ENCODE peak calls at places on chromosomes 5 and 9, in four cellular contexts. One of them, this sample, is unnamed.

GRCh38 chr9:113578279-113578865 is 114.8 kb downstream of the RGS3 start:
- DNase-seq in GM12878: no peak
- DNase-seq in HEK293T: no peak
- DNase-seq in H1: no peak
- DNase-seq in this sample: no peak

GRCh38 chr5:118249386-118249785 is 739.0 kb downstream of the DTWD2 start:
- DNase-seq in GM12878: no peak
- DNase-seq in HEK293T: no peak
- DNase-seq in H1: no peak
- DNase-seq in this sample: no peak

GRCh38 chr9:73537561-73537960 is 385.9 kb downstream of the ANXA1 start:
- DNase-seq in GM12878: no peak
- DNase-seq in HEK293T: no peak
- DNase-seq in H1: no peak
- DNase-seq in this sample: no peak

GRCh38 chr5:66742083-66742895 is 146.1 kb downstream of the MAST4 start:
- DNase-seq in GM12878: no peak
- DNase-seq in HEK293T: peak; percentile 21
- DNase-seq in H1: no peak
- DNase-seq in this sample: no peak

GRCh38 chr5:180376511-180376910 is 23.4 kb upstream of the GFPT2 start:
- DNase-seq in GM12878: no peak
- DNase-seq in HEK293T: no peak
- DNase-seq in H1: no peak
- DNase-seq in this sample: no peak

GRCh38 chr9:19665146-19665863 is 123.5 kb downstream of the SLC24A2 start:
- DNase-seq in GM12878: peak; percentile 26
- DNase-seq in HEK293T: no peak
- DNase-seq in H1: no peak
- DNase-seq in this sample: no peak

GRCh38 chr5:61202213-61202612 is 39.9 kb upstream of the SMIM15 start:
- DNase-seq in GM12878: peak; percentile 32
- DNase-seq in HEK293T: no peak
- DNase-seq in H1: no peak
- DNase-seq in this sample: no peak

GRCh38 chr5:133075572-133076536 is 24.0 kb downstream of the HSPA4 start:
- DNase-seq in GM12878: no peak
- DNase-seq in HEK293T: no peak
- DNase-seq in H1: no peak
- DNase-seq in this sample: no peak

GRCh38 chr5:68214472-68215207 is 916 bp upstream of the PIK3R1 start:
- DNase-seq in GM12878: no peak
- DNase-seq in HEK293T: no peak
- DNase-seq in H1: no peak
- DNase-seq in this sample: no peak

GRCh38 chr9:33129886-33130284 is 37.3 kb downstream of the B4GALT1 start:
- DNase-seq in GM12878: no peak
- DNase-seq in HEK293T: no peak
- DNase-seq in H1: no peak
- DNase-seq in this sample: no peak

GRCh38 chr5:136079195-136079985 is 50.6 kb downstream of the TGFBI start:
- DNase-seq in GM12878: no peak
- DNase-seq in HEK293T: no peak
- DNase-seq in H1: no peak
- DNase-seq in this sample: no peak

GRCh38 chr9:28970241-28970654 is 1397.0 kb upstream of the C9orf72 start:
- DNase-seq in GM12878: no peak
- DNase-seq in HEK293T: no peak
- DNase-seq in H1: peak; percentile 58
- DNase-seq in this sample: peak; percentile 38

GRCh38 chr5:92850886-92851285 is 730.1 kb downstream of the NR2F1-AS1 start:
- DNase-seq in GM12878: no peak
- DNase-seq in HEK293T: no peak
- DNase-seq in H1: no peak
- DNase-seq in this sample: no peak

GRCh38 chr5:1462358-1462757 is 17.1 kb upstream of the SLC6A3 start:
- DNase-seq in GM12878: no peak
- DNase-seq in HEK293T: no peak
- DNase-seq in H1: no peak
- DNase-seq in this sample: no peak

GRCh38 chr5:154308457-154309360 is 118.2 kb downstream of the GALNT10 start:
- DNase-seq in GM12878: no peak
- DNase-seq in HEK293T: no peak
- DNase-seq in H1: no peak
- DNase-seq in this sample: no peak

GRCh38 chr9:126228779-126229444 is 97.7 kb upstream of the MVB12B start:
- DNase-seq in GM12878: no peak
- DNase-seq in HEK293T: peak; percentile 90
- DNase-seq in H1: peak; percentile 89
- DNase-seq in this sample: peak; percentile 85

GRCh38 chr5:36444582-36444999 is 142.9 kb upstream of the RANBP3L start:
- DNase-seq in GM12878: no peak
- DNase-seq in HEK293T: no peak
- DNase-seq in H1: no peak
- DNase-seq in this sample: no peak

GRCh38 chr9:81082251-81082650 is 607.1 kb downstream of the TLE1 start:
- DNase-seq in GM12878: no peak
- DNase-seq in HEK293T: no peak
- DNase-seq in H1: no peak
- DNase-seq in this sample: no peak

GRCh38 chr9:115615821-115616665 is 498.1 kb upstream of the TNC start:
- DNase-seq in GM12878: no peak
- DNase-seq in HEK293T: no peak
- DNase-seq in H1: no peak
- DNase-seq in this sample: no peak

GRCh38 chr5:133049726-133050048 is 2.1 kb upstream of the HSPA4 start:
- DNase-seq in GM12878: no peak
- DNase-seq in HEK293T: no peak
- DNase-seq in H1: no peak
- DNase-seq in this sample: no peak

GRCh38 chr9:134725605-134725940 is 84.0 kb downstream of the COL5A1 start:
- DNase-seq in GM12878: no peak
- DNase-seq in HEK293T: no peak
- DNase-seq in H1: no peak
- DNase-seq in this sample: no peak

GRCh38 chr9:125190371-125190801 is 783 bp upstream of the PPP6C start:
- DNase-seq in GM12878: no peak
- DNase-seq in HEK293T: no peak
- DNase-seq in H1: no peak
- DNase-seq in this sample: no peak

GRCh38 chr5:76851713-76852369 is 2.0 kb downstream of the S100Z start:
- DNase-seq in GM12878: no peak
- DNase-seq in HEK293T: no peak
- DNase-seq in H1: no peak
- DNase-seq in this sample: no peak

GRCh38 chr9:17531642-17532254 is 47.1 kb upstream of the SH3GL2 start:
- DNase-seq in GM12878: no peak
- DNase-seq in HEK293T: peak; percentile 22
- DNase-seq in H1: peak; percentile 73
- DNase-seq in this sample: peak; percentile 36

GRCh38 chr5:178108966-178109365 is 4.4 kb upstream of the N4BP3 start:
- DNase-seq in GM12878: no peak
- DNase-seq in HEK293T: no peak
- DNase-seq in H1: no peak
- DNase-seq in this sample: no peak

GRCh38 chr5:72268753-72269410 is 51.2 kb downstream of the MRPS27 start:
- DNase-seq in GM12878: no peak
- DNase-seq in HEK293T: peak; percentile 39
- DNase-seq in H1: peak; percentile 58
- DNase-seq in this sample: peak; percentile 46

GRCh38 chr9:2771661-2772060 is 54.4 kb downstream of the KCNV2 start:
- DNase-seq in GM12878: no peak
- DNase-seq in HEK293T: no peak
- DNase-seq in H1: no peak
- DNase-seq in this sample: no peak

GRCh38 chr9:36204906-36205547 is 14.3 kb downstream of the CLTA start:
- DNase-seq in GM12878: no peak
- DNase-seq in HEK293T: peak; percentile 48
- DNase-seq in H1: no peak
- DNase-seq in this sample: no peak

GRCh38 chr5:4188704-4189103 is 593.1 kb downstream of the IRX1 start:
- DNase-seq in GM12878: no peak
- DNase-seq in HEK293T: no peak
- DNase-seq in H1: no peak
- DNase-seq in this sample: no peak

GRCh38 chr5:143972068-143972467 is 160.1 kb downstream of the HMHB1 start:
- DNase-seq in GM12878: no peak
- DNase-seq in HEK293T: no peak
- DNase-seq in H1: no peak
- DNase-seq in this sample: no peak

GRCh38 chr5:132479073-132479811 is 11.3 kb downstream of the IRF1 start:
- DNase-seq in GM12878: no peak
- DNase-seq in HEK293T: no peak
- DNase-seq in H1: no peak
- DNase-seq in this sample: no peak

GRCh38 chr5:74233571-74233970 is 407.0 kb downstream of the ENC1 start:
- DNase-seq in GM12878: no peak
- DNase-seq in HEK293T: no peak
- DNase-seq in H1: no peak
- DNase-seq in this sample: no peak

GRCh38 chr5:1875843-1876671 is 6.7 kb downstream of the IRX4 start:
- DNase-seq in GM12878: no peak
- DNase-seq in HEK293T: no peak
- DNase-seq in H1: peak; percentile 76
- DNase-seq in this sample: no peak

GRCh38 chr5:3896098-3896497 is 300.5 kb downstream of the IRX1 start:
- DNase-seq in GM12878: no peak
- DNase-seq in HEK293T: no peak
- DNase-seq in H1: no peak
- DNase-seq in this sample: no peak

GRCh38 chr5:135535420-135535819 is 344 bp downstream of the NEUROG1 start:
- DNase-seq in GM12878: no peak
- DNase-seq in HEK293T: no peak
- DNase-seq in H1: no peak
- DNase-seq in this sample: no peak

GRCh38 chr9:32603914-32604852 is 31.2 kb upstream of the NDUFB6 start:
- DNase-seq in GM12878: no peak
- DNase-seq in HEK293T: no peak
- DNase-seq in H1: no peak
- DNase-seq in this sample: no peak

GRCh38 chr5:128212206-128212788 is 128.7 kb downstream of the SLC12A2 start:
- DNase-seq in GM12878: no peak
- DNase-seq in HEK293T: no peak
- DNase-seq in H1: no peak
- DNase-seq in this sample: no peak

GRCh38 chr5:43514816-43515677 is at the start of gene C5orf34:
- DNase-seq in GM12878: peak; percentile 79
- DNase-seq in HEK293T: peak; percentile 97
- DNase-seq in H1: peak; percentile 96
- DNase-seq in this sample: peak; percentile 82

GRCh38 chr5:43515678-43516048 is 715 bp upstream of the C5orf34 start:
- DNase-seq in GM12878: no peak
- DNase-seq in HEK293T: no peak
- DNase-seq in H1: no peak
- DNase-seq in this sample: no peak

DNA sequence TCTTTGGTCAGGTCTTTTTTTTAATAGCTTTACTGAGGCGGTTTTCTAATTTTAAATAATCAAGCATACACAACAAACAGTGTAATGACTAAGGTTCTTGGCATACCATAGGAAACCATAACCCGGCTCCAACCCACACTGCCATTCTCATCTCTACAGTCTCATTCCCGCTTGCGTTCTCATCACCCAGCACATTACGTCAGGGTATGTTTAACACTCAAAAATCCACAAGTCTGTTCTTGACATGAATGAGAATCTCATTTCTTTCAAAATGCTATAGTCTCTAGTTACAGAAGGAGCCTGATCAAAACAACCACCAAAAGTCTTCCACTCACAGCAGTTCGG is 505 bp downstream of the C5orf34 start:
- DNase-seq in GM12878: no peak
- DNase-seq in HEK293T: peak; percentile 11
- DNase-seq in H1: no peak
- DNase-seq in this sample: peak; percentile 6
- TF ChIP-seq SUZ12 in GM12878: no peak
- TF ChIP-seq SUZ12 in HEK293T: no peak
- TF ChIP-seq SUZ12 in H1: no peak
- TF ChIP-seq SUZ12 in this sample: no peak

GRCh38 chr5:125700380-125700856 is 722.8 kb upstream of the GRAMD2B start:
- DNase-seq in GM12878: no peak
- DNase-seq in HEK293T: peak; percentile 27
- DNase-seq in H1: no peak
- DNase-seq in this sample: no peak
- TF ChIP-seq SUZ12 in GM12878: no peak
- TF ChIP-seq SUZ12 in HEK293T: no peak
- TF ChIP-seq SUZ12 in H1: no peak
- TF ChIP-seq SUZ12 in this sample: no peak

GRCh38 chr5:78753093-78753531 is 104.5 kb upstream of the LHFPL2 start:
- DNase-seq in GM12878: no peak
- DNase-seq in HEK293T: no peak
- DNase-seq in H1: no peak
- DNase-seq in this sample: no peak
- TF ChIP-seq SUZ12 in GM12878: no peak
- TF ChIP-seq SUZ12 in HEK293T: no peak
- TF ChIP-seq SUZ12 in H1: no peak
- TF ChIP-seq SUZ12 in this sample: no peak

GRCh38 chr9:96497117-96497399 is 47.1 kb downstream of the HABP4 start:
- DNase-seq in GM12878: no peak
- DNase-seq in HEK293T: no peak
- DNase-seq in H1: no peak
- DNase-seq in this sample: no peak

GRCh38 chr9:96499257-96499656 is 49.3 kb downstream of the HABP4 start:
- DNase-seq in GM12878: no peak
- DNase-seq in HEK293T: no peak
- DNase-seq in H1: no peak
- DNase-seq in this sample: no peak

GRCh38 chr9:96500696-96501660 is 51.0 kb downstream of the HABP4 start:
- DNase-seq in GM12878: no peak
- DNase-seq in HEK293T: no peak
- DNase-seq in H1: no peak
- DNase-seq in this sample: no peak

GRCh38 chr9:96496368-96497116 is 46.6 kb downstream of the HABP4 start:
- DNase-seq in GM12878: no peak
- DNase-seq in HEK293T: no peak
- DNase-seq in H1: no peak
- DNase-seq in this sample: no peak

DNA sequence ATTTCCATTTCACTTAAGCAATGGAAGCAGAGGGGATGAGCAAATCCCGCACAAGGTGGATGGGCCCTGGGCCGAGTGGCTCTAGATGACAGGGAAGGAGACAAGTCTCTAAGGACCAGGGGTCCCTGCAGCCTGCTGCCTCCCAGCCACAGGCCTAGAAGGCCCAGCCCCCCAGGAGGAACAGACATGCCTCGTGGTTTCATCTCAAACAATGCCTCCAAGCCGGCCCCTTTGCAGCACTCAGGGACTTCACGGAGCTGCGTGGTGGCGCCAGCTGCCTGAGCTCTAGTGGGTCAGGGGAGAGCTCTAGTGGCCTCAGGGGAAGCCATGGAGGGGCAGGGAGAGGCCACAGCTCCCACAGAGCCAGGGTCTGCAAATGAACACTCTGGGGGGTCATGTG is 48.8 kb downstream of the HABP4 start:
- DNase-seq in GM12878: no peak
- DNase-seq in HEK293T: no peak
- DNase-seq in H1: no peak
- DNase-seq in this sample: no peak
- TF ChIP-seq SUZ12 in GM12878: no peak
- TF ChIP-seq SUZ12 in HEK293T: no peak
- TF ChIP-seq SUZ12 in H1: no peak
- TF ChIP-seq SUZ12 in this sample: no peak